ENCODE peak calls at places on chromosomes 12 and 14, in eight cellular contexts. X is ovary, H is pancreas, V is H1, A is left lung, G is keratinocyte, D is tibial nerve, E is thoracic aorta. R is an unnamed sample. For H3K9me3, the result is how much of the 10 kb centered on the place peaks cover.

GRCh38 chr12:131055093-131055465 is 101.4 kb downstream of the ADGRD1 start:
- DNase-seq in G (no peak), D (no peak), V (no peak), A (no peak), E (no peak), H (no peak), X (no peak), R (no peak)

GRCh38 chr12:111161898-111162297 is 207.0 kb downstream of the PHETA1 start:
- DNase-seq in G (no peak), E (no peak), X (no peak), V (no peak), D (no peak), H (no peak), A (no peak), R (no peak)

GRCh38 chr14:87615822-87616679 is 376.9 kb downstream of the GALC start:
- DNase-seq in E (no peak), V (peak), G (peak), D (peak), A (no peak), X (peak), H (peak), R (no peak)

GRCh38 chr12:109126781-109127180 is 10.4 kb downstream of the ACACB start:
- DNase-seq in G (no peak), E (no peak), H (no peak), A (no peak), D (no peak), V (no peak), X (no peak), R (no peak)

GRCh38 chr12:116423053-116423452 is 136.1 kb upstream of the MAP1LC3B2 start:
- DNase-seq in D (no peak), V (no peak), E (no peak), A (no peak), G (no peak), X (peak), H (no peak), R (no peak)

GRCh38 chr14:101335061-101335661 is 226.1 kb upstream of the DIO3 start:
- DNase-seq in V (no peak), G (no peak), E (no peak), D (no peak), X (peak), A (no peak), H (no peak), R (no peak)

GRCh38 chr14:34650786-34651584 is 21.0 kb upstream of the SNX6 start:
- DNase-seq in D (no peak), E (no peak), G (peak), X (peak), A (no peak), V (no peak), H (no peak), R (no peak)

GRCh38 chr14:69900603-69901002 is 21.4 kb downstream of the SMOC1 start:
- DNase-seq in D (no peak), H (no peak), A (no peak), V (no peak), G (no peak), E (no peak), X (no peak), R (no peak)

GRCh38 chr14:74109369-74109768 is 24.6 kb downstream of the LIN52 start:
- DNase-seq in X (no peak), H (no peak), G (no peak), A (no peak), E (no peak), V (no peak), D (no peak), R (no peak)

GRCh38 chr12:19428261-19428660 is 11.0 kb upstream of the AEBP2 start:
- DNase-seq in A (no peak), X (no peak), G (no peak), H (no peak), D (no peak), E (no peak), V (no peak), R (no peak)

GRCh38 chr12:103855036-103855712 is 14.1 kb upstream of the NT5DC3 start:
- DNase-seq in A (no peak), E (no peak), H (no peak), G (no peak), D (no peak), X (no peak), V (no peak), R (no peak)

GRCh38 chr14:71594828-71595227 is 337.4 kb upstream of the RGS6 start:
- DNase-seq in G (no peak), A (no peak), V (no peak), H (no peak), D (no peak), X (no peak), E (no peak), R (no peak)

GRCh38 chr12:123232807-123233504 is at the start of the genes MPHOSPH9 and MTRFR:
- DNase-seq in D (peak), V (peak), G (peak), A (peak), X (peak), E (peak), H (peak), R (peak)

GRCh38 chr14:23512156-23512555 is 39.4 kb downstream of the ZFHX2 start:
- DNase-seq in D (no peak), V (no peak), H (no peak), G (no peak), X (no peak), A (no peak), E (no peak), R (no peak)

GRCh38 chr12:124679533-124680371 is 112.3 kb upstream of the NCOR2 start:
- DNase-seq in D (peak), G (no peak), A (peak), X (no peak), H (no peak), E (no peak), V (no peak), R (no peak)

GRCh38 chr12:63496654-63497053 is 171.6 kb downstream of the DPY19L2 start:
- DNase-seq in H (no peak), E (no peak), V (no peak), G (no peak), A (no peak), X (no peak), D (no peak), R (no peak)

GRCh38 chr12:63495974-63496373 is 172.3 kb downstream of the DPY19L2 start:
- DNase-seq in G (no peak), H (no peak), A (no peak), X (no peak), D (no peak), V (no peak), E (no peak), R (no peak)

GRCh38 chr12:63498239-63498638 is 170.1 kb downstream of the DPY19L2 start:
- DNase-seq in V (no peak), G (no peak), D (no peak), E (no peak), A (no peak), H (no peak), X (no peak), R (no peak)

DNA sequence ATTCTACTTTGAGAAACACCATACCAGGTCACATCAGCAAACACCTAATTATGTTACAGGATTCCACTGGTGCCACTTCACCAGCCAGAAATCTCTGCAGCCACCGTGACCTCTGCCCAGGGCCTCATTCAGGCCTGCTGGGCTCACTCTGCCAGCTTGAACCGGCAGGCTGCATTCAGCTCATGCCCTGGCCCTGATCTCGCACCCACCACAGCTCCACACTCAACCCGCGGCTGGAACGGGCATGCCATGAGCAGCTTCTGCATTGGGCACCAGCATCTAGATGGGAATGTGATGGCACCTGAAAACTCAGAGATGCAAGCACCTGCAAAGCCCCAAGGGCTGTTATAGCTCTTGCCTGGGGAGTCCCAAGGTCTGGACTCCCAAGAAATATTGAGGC is 168.7 kb downstream of the DPY19L2 start:
- DNase-seq in H (no peak), X (no peak), V (no peak), E (no peak), D (no peak), A (no peak), G (no peak), R (no peak)
- H3K9me3 ChIP-seq in H (under half), X (under half), V (under half), E (under half), D (under half), A (under half), G (under half), R (under half)

DNA sequence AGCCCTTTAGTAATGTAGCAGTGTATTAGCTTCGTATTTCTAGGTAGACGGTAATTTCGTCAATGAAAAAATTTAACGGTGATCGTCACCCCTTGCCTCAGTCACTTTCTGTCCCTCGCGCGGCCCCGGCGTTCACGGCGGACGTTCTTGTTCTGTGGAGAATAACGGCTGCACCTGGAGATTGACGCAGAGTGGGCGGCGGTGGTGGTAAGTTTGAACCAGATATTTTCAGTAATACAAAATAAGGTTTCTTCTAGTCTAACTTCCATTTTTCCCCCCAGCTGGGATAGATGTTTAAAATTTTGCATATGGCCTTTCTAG is 341 bp downstream of the ZNF10 start:
- DNase-seq in E (no peak), V (no peak), A (peak), G (no peak), X (peak), H (no peak), D (no peak), R (peak)
- H3K9me3 ChIP-seq in E (half or more), V (under half), A (under half), G (under half), X (under half), H (under half), D (under half), R (under half)

DNA sequence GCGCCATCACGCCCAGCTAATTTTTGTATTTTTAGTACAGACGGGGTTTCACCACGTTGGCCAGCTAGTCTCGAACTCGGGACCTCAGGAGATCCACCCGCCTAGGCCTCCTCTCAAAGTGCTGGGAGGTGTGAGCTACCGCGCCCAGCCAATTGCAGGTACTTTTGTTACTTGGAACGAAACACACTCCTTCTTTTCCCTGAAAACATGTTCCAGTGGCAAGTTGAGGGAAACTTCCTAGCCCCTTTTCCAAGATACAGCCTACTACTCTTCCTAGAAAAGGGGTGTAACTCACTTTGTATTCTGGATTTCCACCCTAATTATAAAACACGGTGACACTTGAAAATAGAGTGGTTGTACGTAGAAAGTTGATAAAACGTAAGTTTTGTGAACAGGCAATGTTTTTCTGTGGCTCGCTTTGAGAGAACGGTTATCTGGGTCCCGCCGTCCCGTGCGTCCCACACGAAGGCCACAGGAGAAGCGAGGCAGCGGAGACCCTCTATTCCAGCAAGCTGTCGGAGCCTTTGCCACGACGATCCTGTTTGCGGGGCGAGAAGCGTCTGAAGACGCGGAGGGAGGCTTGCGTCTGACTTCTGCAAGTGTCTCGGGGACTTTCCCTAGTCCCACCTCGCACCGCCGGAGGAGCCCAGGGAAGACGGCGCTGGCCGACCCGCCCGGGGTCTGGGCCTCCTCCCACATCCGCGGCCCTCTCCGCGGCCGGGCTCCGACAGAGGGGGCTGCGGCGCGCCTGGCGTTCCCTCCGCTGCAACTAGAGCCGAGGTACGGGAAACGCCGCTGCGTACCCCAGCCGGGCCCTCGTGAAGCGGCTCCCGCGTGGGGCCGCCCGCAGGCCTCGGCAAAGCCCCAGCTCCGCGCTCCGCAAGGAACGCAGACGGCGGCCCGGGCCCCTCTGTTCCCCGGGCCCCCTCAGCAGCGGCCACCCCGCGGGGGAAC is 745 bp downstream of the CDCA4 start:
- DNase-seq in H (peak), E (no peak), A (peak), X (peak), D (no peak), V (no peak), G (no peak), R (peak)
- H3K9me3 ChIP-seq in H (under half), E (under half), A (under half), X (under half), D (under half), V (under half), G (under half), R (under half)

GRCh38 chr12:133046698-133047097 is 9.4 kb downstream of the ZNF84 start:
- DNase-seq in H (no peak), E (no peak), G (no peak), A (no peak), D (no peak), X (no peak), V (no peak), R (no peak)
- H3K9me3 ChIP-seq in H (under half), E (half or more), G (under half), A (under half), D (half or more), X (half or more), V (half or more), R (half or more)

DNA sequence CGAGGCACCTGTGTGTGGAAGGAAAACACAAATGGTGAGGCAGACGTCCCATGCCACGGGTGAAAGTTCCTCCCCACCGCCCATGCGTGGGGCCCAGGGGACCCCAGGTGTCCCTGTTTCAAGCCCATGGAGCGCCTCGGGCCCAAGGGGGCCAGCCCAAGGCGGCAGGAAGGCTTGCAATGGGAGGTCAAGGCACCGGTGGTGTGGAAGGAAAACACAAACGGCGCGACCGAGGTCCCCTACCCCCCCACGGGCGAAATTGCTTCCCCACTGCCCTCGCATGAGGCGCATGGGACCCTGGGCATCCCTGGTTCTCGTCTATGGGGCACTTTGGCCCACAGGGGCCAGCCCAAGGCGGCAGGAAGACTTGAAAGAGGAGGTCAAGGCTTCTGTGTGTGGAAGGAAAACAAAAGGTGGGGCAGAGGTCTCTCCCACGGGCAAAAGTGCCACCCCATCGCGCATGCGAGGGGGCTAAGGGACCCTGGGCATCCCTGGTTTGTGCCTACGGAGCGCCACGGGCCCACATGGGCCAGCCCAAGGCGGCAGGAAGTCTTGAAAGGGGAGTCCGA is 379.4 kb downstream of the ALG10 start:
- DNase-seq in V (no peak), E (no peak), D (peak), X (peak), H (no peak), G (no peak), A (peak), R (no peak)
- H3K9me3 ChIP-seq in V (half or more), E (under half), D (under half), X (under half), H (under half), G (under half), A (under half), R (under half)

DNA sequence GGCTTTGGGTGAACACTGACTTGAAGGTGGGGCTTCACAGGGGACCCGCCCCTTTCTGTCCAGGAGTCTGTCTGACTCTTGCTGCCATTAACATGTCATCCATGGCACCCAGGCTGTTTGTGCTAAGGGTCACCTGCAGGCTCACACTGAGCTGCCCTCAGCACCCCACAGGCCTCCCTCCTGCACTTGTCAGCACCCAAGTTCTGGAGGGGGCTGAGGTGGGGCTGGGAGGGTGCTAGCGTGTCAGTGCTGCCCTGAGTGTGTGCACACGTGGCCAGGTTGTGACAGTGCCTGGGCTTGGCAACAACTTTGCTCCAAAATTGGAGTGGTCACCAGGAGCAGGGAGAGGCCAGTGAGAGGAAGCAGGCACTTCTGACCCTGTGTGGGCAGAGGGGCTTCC is 963.2 kb downstream of the TRHDE start:
- DNase-seq in G (no peak), X (no peak), H (no peak), E (no peak), V (no peak), D (no peak), A (no peak), R (no peak)
- H3K9me3 ChIP-seq in G (under half), X (under half), H (under half), E (under half), V (under half), D (under half), A (under half), R (under half)